ENCODE peak calls at places on chromosome 20, in five cellular contexts. V is T-cell, S is epithelial cell of esophagus, B is NCI-H460, H is Right ventricle myocardium superior. A is an unnamed sample.

GRCh38 chr20:11032611-11033010 is 358.8 kb upstream of the JAG1 start:
- DNase-seq in V (no peak), S (no peak), B (no peak), H (no peak), A (no peak)

GRCh38 chr20:63739129-63740069 is at the start of gene SLC2A4RG:
- DNase-seq in V (peak; percentile 54), S (peak; percentile 81), B (peak; percentile 80), H (peak; percentile 88), A (peak; percentile 90)

GRCh38 chr20:15195378-15195777 is 858.0 kb upstream of the FLRT3 start:
- DNase-seq in V (no peak), S (no peak), B (no peak), H (no peak), A (no peak)

GRCh38 chr20:31474097-31474436 is 860 bp downstream of the DEFB124 start:
- DNase-seq in V (no peak), S (no peak), B (no peak), H (no peak), A (no peak)

GRCh38 chr20:33419140-33419974 is 18.0 kb upstream of the CDK5RAP1 start:
- DNase-seq in V (no peak), S (no peak), B (no peak), H (peak; percentile 88), A (no peak)

GRCh38 chr20:10433014-10433622 is 904 bp downstream of the MKKS start:
- DNase-seq in V (no peak), S (peak; percentile 35), B (no peak), H (peak; percentile 49), A (no peak)

GRCh38 chr20:57612916-57613315 is 7.3 kb downstream of the ZBP1 start:
- DNase-seq in V (no peak), S (no peak), B (no peak), H (no peak), A (no peak)

GRCh38 chr20:43752561-43753301 is 25.9 kb upstream of the GTSF1L start:
- DNase-seq in V (no peak), S (peak; percentile 30), B (no peak), H (peak; percentile 57), A (no peak)

GRCh38 chr20:58235010-58235409 is 6.6 kb upstream of the ANKRD60 start:
- DNase-seq in V (no peak), S (no peak), B (no peak), H (no peak), A (no peak)

GRCh38 chr20:23270427-23270911 is 80.1 kb upstream of the NXT1 start:
- DNase-seq in V (no peak), S (peak; percentile 32), B (peak; percentile 91), H (no peak), A (no peak)

GRCh38 chr20:48295445-48295903 is 510.2 kb upstream of the SULF2 start:
- DNase-seq in V (no peak), S (peak; percentile 89), B (no peak), H (no peak), A (no peak)

GRCh38 chr20:36472656-36473071 is 68.7 kb upstream of the MYL9 start:
- DNase-seq in V (no peak), S (peak; percentile 82), B (no peak), H (peak; percentile 74), A (peak; percentile 70)

GRCh38 chr20:18443841-18444240 is 23.0 kb downstream of the DZANK1 start:
- DNase-seq in V (no peak), S (peak; percentile 8), B (no peak), H (no peak), A (no peak)

GRCh38 chr20:2133318-2134183 is 31.9 kb downstream of the STK35 start:
- DNase-seq in V (no peak), S (no peak), B (no peak), H (no peak), A (no peak)

GRCh38 chr20:37336369-37337207 is 9.4 kb upstream of the SRC start:
- DNase-seq in V (no peak), S (no peak), B (no peak), H (peak; percentile 72), A (peak; percentile 73)

GRCh38 chr20:46458891-46459750 is 52.7 kb upstream of the ELMO2 start:
- DNase-seq in V (no peak), S (peak; percentile 44), B (no peak), H (peak; percentile 64), A (no peak)

GRCh38 chr20:62118113-62119043 is 3.9 kb upstream of the LSM14B start:
- DNase-seq in V (no peak), S (no peak), B (no peak), H (no peak), A (no peak)

GRCh38 chr20:44765647-44766367 is 20.1 kb downstream of the KCNK15 start:
- DNase-seq in V (no peak), S (peak; percentile 39), B (no peak), H (no peak), A (no peak)

GRCh38 chr20:46128310-46129151 is 10.4 kb downstream of the CD40 start:
- DNase-seq in V (no peak), S (no peak), B (peak; percentile 22), H (peak; percentile 54), A (peak; percentile 58)

GRCh38 chr20:22821826-22822225 is 213.3 kb upstream of the SSTR4 start:
- DNase-seq in V (no peak), S (no peak), B (no peak), H (no peak), A (no peak)

GRCh38 chr20:32050324-32050723 is 1.7 kb upstream of the HCK start:
- DNase-seq in V (no peak), S (no peak), B (no peak), H (no peak), A (no peak)

GRCh38 chr20:52242237-52243230 is 51.0 kb upstream of the ZFP64 start:
- DNase-seq in V (no peak), S (peak; percentile 9), B (peak; percentile 11), H (no peak), A (no peak)

GRCh38 chr20:35899064-35899463 is 55.2 kb downstream of the SCAND1 start:
- DNase-seq in V (no peak), S (no peak), B (no peak), H (no peak), A (no peak)

GRCh38 chr20:2752631-2753455 is 47.6 kb downstream of the CPXM1 start:
- DNase-seq in V (no peak), S (peak; percentile 43), B (peak; percentile 37), H (peak; percentile 57), A (peak; percentile 73)

GRCh38 chr20:58719258-58719657 is 26.7 kb downstream of the NPEPL1 start:
- DNase-seq in V (no peak), S (no peak), B (no peak), H (peak; percentile 23), A (peak; percentile 36)

GRCh38 chr20:7770578-7770977 is 169.7 kb downstream of the HAO1 start:
- DNase-seq in V (no peak), S (peak; percentile 42), B (no peak), H (no peak), A (no peak)

GRCh38 chr20:38435555-38435939 is 419 bp upstream of the SNHG17 start:
- DNase-seq in V (no peak), S (peak; percentile 74), B (no peak), H (no peak), A (no peak)

GRCh38 chr20:2101057-2101934 is at the start of gene STK35:
- DNase-seq in V (no peak), S (no peak), B (peak; percentile 56), H (peak; percentile 91), A (peak; percentile 89)

GRCh38 chr20:19952392-19952791 is 64.8 kb upstream of the NAA20 start:
- DNase-seq in V (no peak), S (peak; percentile 61), B (no peak), H (no peak), A (no peak)

GRCh38 chr20:16806886-16807285 is 58.7 kb downstream of the OTOR start:
- DNase-seq in V (no peak), S (no peak), B (no peak), H (no peak), A (no peak)

GRCh38 chr20:48314925-48315592 is 512.7 kb downstream of the PREX1 start:
- DNase-seq in V (no peak), S (no peak), B (no peak), H (no peak), A (no peak)

GRCh38 chr20:36144336-36144735 is 10.2 kb upstream of the EPB41L1 start:
- DNase-seq in V (no peak), S (no peak), B (no peak), H (no peak), A (no peak)

GRCh38 chr20:61912665-61913422 is 152.8 kb downstream of the TAF4 start:
- DNase-seq in V (no peak), S (no peak), B (no peak), H (peak; percentile 24), A (no peak)

GRCh38 chr20:39010496-39010895 is 48.4 kb downstream of the DHX35 start:
- DNase-seq in V (no peak), S (no peak), B (no peak), H (no peak), A (no peak)

GRCh38 chr20:2139250-2139649 is 37.6 kb downstream of the STK35 start:
- DNase-seq in V (no peak), S (no peak), B (no peak), H (no peak), A (no peak)

GRCh38 chr20:49883246-49883802 is 32.0 kb downstream of the SPATA2 start:
- DNase-seq in V (no peak), S (no peak), B (no peak), H (no peak), A (no peak)

GRCh38 chr20:10352934-10353866 is 80.8 kb downstream of the MKKS start:
- DNase-seq in V (no peak), S (no peak), B (no peak), H (no peak), A (no peak)

GRCh38 chr20:53622247-53623114 is 28.8 kb upstream of the ZNF217 start:
- DNase-seq in V (no peak), S (no peak), B (no peak), H (no peak), A (peak; percentile 34)

GRCh38 chr20:36061754-36062153 is 92.8 kb upstream of the EPB41L1 start:
- DNase-seq in V (no peak), S (no peak), B (no peak), H (peak; percentile 60), A (no peak)